ENCODE peak calls at places on chromosome 5, in four cellular contexts. One of them, this sample, is unnamed.
A peak's percentile ranks its signal among the peaks of the same experiment; 100 is the strongest.

GRCh38 chr5:14200312-14200990 is 57.3 kb downstream of the TRIO start:
- DNase-seq in HepG2: no peak
- DNase-seq in A549: no peak
- DNase-seq in K562: no peak
- DNase-seq in this sample: no peak

GRCh38 chr5:172109749-172110148 is 78.3 kb downstream of the STK10 start:
- DNase-seq in HepG2: no peak
- DNase-seq in A549: no peak
- DNase-seq in K562: no peak
- DNase-seq in this sample: no peak

GRCh38 chr5:177314376-177315342 is 3.0 kb upstream of the MXD3 start:
- DNase-seq in HepG2: no peak
- DNase-seq in A549: no peak
- DNase-seq in K562: no peak
- DNase-seq in this sample: no peak

GRCh38 chr5:95148453-95148852 is 136.4 kb downstream of the MCTP1 start:
- DNase-seq in HepG2: no peak
- DNase-seq in A549: no peak
- DNase-seq in K562: no peak
- DNase-seq in this sample: no peak

GRCh38 chr5:88045931-88046461 is 222.6 kb downstream of the TMEM161B start:
- DNase-seq in HepG2: no peak
- DNase-seq in A549: no peak
- DNase-seq in K562: no peak
- DNase-seq in this sample: no peak

GRCh38 chr5:33370135-33370472 is 70.7 kb upstream of the TARS1 start:
- DNase-seq in HepG2: no peak
- DNase-seq in A549: no peak
- DNase-seq in K562: no peak
- DNase-seq in this sample: peak; percentile 19

GRCh38 chr5:59599729-59600128 is 293.8 kb downstream of the PDE4D start:
- DNase-seq in HepG2: no peak
- DNase-seq in A549: no peak
- DNase-seq in K562: no peak
- DNase-seq in this sample: no peak

GRCh38 chr5:2187156-2187555 is 304.4 kb upstream of the IRX4 start:
- DNase-seq in HepG2: no peak
- DNase-seq in A549: no peak
- DNase-seq in K562: no peak
- DNase-seq in this sample: no peak

GRCh38 chr5:56589486-56589870 is 225.9 kb upstream of the MAP3K1 start:
- DNase-seq in HepG2: no peak
- DNase-seq in A549: no peak
- DNase-seq in K562: no peak
- DNase-seq in this sample: no peak

GRCh38 chr5:79636981-79637733 is 24.9 kb downstream of the TENT2 start:
- DNase-seq in HepG2: no peak
- DNase-seq in A549: no peak
- DNase-seq in K562: no peak
- DNase-seq in this sample: peak; percentile 52

GRCh38 chr5:140214831-140215230 is 39.8 kb downstream of the CYSTM1 start:
- DNase-seq in HepG2: no peak
- DNase-seq in A549: no peak
- DNase-seq in K562: no peak
- DNase-seq in this sample: peak; percentile 83

GRCh38 chr5:147450596-147450995 is 59.3 kb downstream of the DPYSL3 start:
- DNase-seq in HepG2: no peak
- DNase-seq in A549: no peak
- DNase-seq in K562: no peak
- DNase-seq in this sample: no peak

GRCh38 chr5:1564182-1564748 is 40.5 kb upstream of the LPCAT1 start:
- DNase-seq in HepG2: peak; percentile 84
- DNase-seq in A549: no peak
- DNase-seq in K562: peak; percentile 33
- DNase-seq in this sample: peak; percentile 86

GRCh38 chr5:177364159-177364962 is 6.6 kb downstream of the RGS14 start:
- DNase-seq in HepG2: no peak
- DNase-seq in A549: no peak
- DNase-seq in K562: no peak
- DNase-seq in this sample: no peak

GRCh38 chr5:18745988-18746615 is 1111.8 kb downstream of the TAF11L14 start:
- DNase-seq in HepG2: peak; percentile 45
- DNase-seq in A549: peak; percentile 33
- DNase-seq in K562: peak; percentile 55
- DNase-seq in this sample: peak; percentile 92

GRCh38 chr5:176639981-176640380 is 7.3 kb upstream of the TSPAN17 start:
- DNase-seq in HepG2: no peak
- DNase-seq in A549: no peak
- DNase-seq in K562: no peak
- DNase-seq in this sample: no peak

GRCh38 chr5:156339139-156339841 is 12.3 kb downstream of the SGCD start:
- DNase-seq in HepG2: no peak
- DNase-seq in A549: no peak
- DNase-seq in K562: no peak
- DNase-seq in this sample: no peak

GRCh38 chr5:149149942-149150341 is 8.6 kb downstream of the ABLIM3 start:
- DNase-seq in HepG2: no peak
- DNase-seq in A549: no peak
- DNase-seq in K562: no peak
- DNase-seq in this sample: no peak

GRCh38 chr5:74517700-74518099 is 122.8 kb downstream of the ENC1 start:
- DNase-seq in HepG2: no peak
- DNase-seq in A549: no peak
- DNase-seq in K562: no peak
- DNase-seq in this sample: no peak

GRCh38 chr5:41856644-41857491 is 13.4 kb downstream of the OXCT1 start:
- DNase-seq in HepG2: peak; percentile 58
- DNase-seq in A549: peak; percentile 69
- DNase-seq in K562: peak; percentile 86
- DNase-seq in this sample: peak; percentile 74

GRCh38 chr5:181181650-181182565 is 23.1 kb downstream of the TRIM7 start:
- DNase-seq in HepG2: peak; percentile 74
- DNase-seq in A549: peak; percentile 89
- DNase-seq in K562: peak; percentile 76
- DNase-seq in this sample: peak; percentile 77

GRCh38 chr5:137750436-137750835 is 3.7 kb downstream of the HNRNPA0 start:
- DNase-seq in HepG2: no peak
- DNase-seq in A549: no peak
- DNase-seq in K562: no peak
- DNase-seq in this sample: no peak
- H3K4me3 ChIP-seq in HepG2: no peak overlapping the region
- H3K4me3 ChIP-seq in A549: no peak overlapping the region
- H3K4me3 ChIP-seq in K562: no peak overlapping the region
- H3K4me3 ChIP-seq in this sample: peak overlapping the region; percentile 98

GRCh38 chr5:16487448-16487847 is 21.8 kb upstream of the ZNF622 start:
- DNase-seq in HepG2: no peak
- DNase-seq in A549: no peak
- DNase-seq in K562: no peak
- DNase-seq in this sample: no peak

GRCh38 chr5:16490911-16491310 is 25.3 kb upstream of the ZNF622 start:
- DNase-seq in HepG2: no peak
- DNase-seq in A549: no peak
- DNase-seq in K562: no peak
- DNase-seq in this sample: no peak

GRCh38 chr5:16492398-16493175 is 27.0 kb upstream of the ZNF622 start:
- DNase-seq in HepG2: no peak
- DNase-seq in A549: peak; percentile 70
- DNase-seq in K562: no peak
- DNase-seq in this sample: no peak

GRCh38 chr5:16486679-16487078 is 21.1 kb upstream of the ZNF622 start:
- DNase-seq in HepG2: no peak
- DNase-seq in A549: no peak
- DNase-seq in K562: no peak
- DNase-seq in this sample: no peak

GRCh38 chr5:16489322-16489791 is 23.8 kb upstream of the ZNF622 start:
- DNase-seq in HepG2: peak; percentile 30
- DNase-seq in A549: peak; percentile 47
- DNase-seq in K562: peak; percentile 42
- DNase-seq in this sample: peak; percentile 44
- TF ChIP-seq MAX in HepG2: no peak
- TF ChIP-seq MAX in A549: no peak
- TF ChIP-seq MAX in K562: no peak
- TF ChIP-seq MAX in this sample: peak; percentile 67

DNA sequence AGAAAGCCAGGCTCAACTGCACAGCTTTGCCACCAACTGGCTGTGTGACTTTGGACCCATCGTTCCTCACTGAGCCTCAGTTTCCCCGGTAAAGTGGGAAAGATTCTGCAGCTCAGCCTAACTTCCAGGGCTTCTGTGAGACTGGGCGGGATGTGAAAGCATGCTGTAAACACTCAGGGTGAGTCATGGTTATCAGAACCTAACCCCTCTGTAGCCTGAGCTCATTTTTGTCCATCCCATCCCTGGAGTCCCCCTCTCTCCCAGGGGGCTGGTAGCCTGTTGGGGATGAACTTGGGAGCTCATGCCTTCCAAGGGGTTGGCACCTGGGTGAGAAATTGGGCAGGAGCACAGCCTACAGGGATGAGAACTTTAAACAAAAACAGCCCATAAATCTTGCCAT is 2.3 kb downstream of the CCDC69 start:
- DNase-seq in HepG2: no peak
- DNase-seq in A549: no peak
- DNase-seq in K562: no peak
- DNase-seq in this sample: no peak
- H3K4me3 ChIP-seq in HepG2: no peak overlapping the region
- H3K4me3 ChIP-seq in A549: no peak overlapping the region
- H3K4me3 ChIP-seq in K562: no peak overlapping the region
- H3K4me3 ChIP-seq in this sample: no peak overlapping the region

DNA sequence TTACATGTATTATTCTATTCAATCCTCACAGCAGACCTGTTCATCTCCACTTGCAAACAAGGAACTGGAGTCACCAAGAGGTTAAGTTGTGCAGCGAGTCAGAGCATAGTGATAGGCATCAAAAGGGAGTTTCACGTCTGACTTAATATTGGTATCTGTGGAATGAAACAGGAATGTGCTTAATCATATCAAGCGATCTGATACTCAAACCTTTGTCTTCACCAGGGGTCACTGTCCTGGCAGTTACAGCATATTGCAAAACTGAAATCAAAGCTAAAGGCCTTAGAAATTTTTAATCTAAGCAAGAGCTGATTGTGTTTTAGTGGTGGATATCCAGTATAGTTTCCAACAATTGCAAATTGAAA is 271.6 kb downstream of the PLK2 start:
- DNase-seq in HepG2: peak; percentile 29
- DNase-seq in A549: peak; percentile 98
- DNase-seq in K562: no peak
- DNase-seq in this sample: no peak
- TF ChIP-seq MAX in HepG2: no peak
- TF ChIP-seq MAX in A549: peak; percentile 86
- TF ChIP-seq MAX in K562: no peak
- TF ChIP-seq MAX in this sample: no peak

DNA sequence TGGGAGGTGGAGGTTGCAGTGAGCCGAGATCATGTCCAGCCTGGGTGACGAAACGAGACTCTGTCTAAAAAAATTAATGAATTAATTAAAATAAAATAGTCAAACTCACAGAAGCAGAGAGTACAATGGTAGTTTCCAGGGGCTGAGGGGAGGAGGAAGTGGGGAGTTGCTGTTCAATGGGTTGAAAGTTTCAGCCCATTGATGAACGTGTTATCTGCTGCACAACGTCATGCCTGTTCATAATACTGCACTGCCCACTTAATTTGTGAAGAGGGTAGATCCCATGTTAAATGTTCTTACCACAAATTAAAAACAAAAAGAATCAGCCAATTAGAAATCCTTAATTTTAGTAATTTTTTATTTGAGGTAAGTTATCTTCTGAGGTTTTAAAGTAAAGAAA is 16.4 kb upstream of the RUFY1 start:
- DNase-seq in HepG2: no peak
- DNase-seq in A549: no peak
- DNase-seq in K562: no peak
- DNase-seq in this sample: no peak
- H3K4me3 ChIP-seq in HepG2: no peak overlapping the region
- H3K4me3 ChIP-seq in A549: no peak overlapping the region
- H3K4me3 ChIP-seq in K562: no peak overlapping the region
- H3K4me3 ChIP-seq in this sample: no peak overlapping the region